ENCODE peak calls at places on chromosomes 1 and 21, in nine cellular contexts. F is left lung, A is ovary, C is adrenal gland, V is ascending aorta, I is tibial artery, O is keratinocyte, M is body of pancreas, L is heart right ventricle. T is an unnamed sample.

GRCh38 chr1:2826736-2827292 is 25.3 kb upstream of the TTC34 start:
- DNase-seq in F (no peak), A (no peak), C (no peak), V (no peak), I (no peak), O (no peak), M (no peak), L (no peak), T (no peak)

GRCh38 chr1:54095543-54096286 is 42.3 kb downstream of the TCEANC2 start:
- DNase-seq in F (no peak), A (no peak), C (peak; percentile 32), V (no peak), I (no peak), O (no peak), M (peak; percentile 17), L (no peak), T (no peak)

GRCh38 chr1:169753549-169753948 is 19.7 kb upstream of the SELE start:
- DNase-seq in F (no peak), A (no peak), C (no peak), V (no peak), I (no peak), O (no peak), M (no peak), L (no peak), T (no peak)

GRCh38 chr1:198121058-198121829 is 35.6 kb upstream of the NEK7 start:
- DNase-seq in F (peak; percentile 34), A (no peak), C (no peak), V (peak; percentile 64), I (no peak), O (peak; percentile 35), M (no peak), L (no peak), T (no peak)

GRCh38 chr1:211557894-211558625 is 20.9 kb downstream of the SLC30A1 start:
- DNase-seq in F (no peak), A (no peak), C (no peak), V (peak; percentile 50), I (no peak), O (no peak), M (no peak), L (no peak), T (no peak)

GRCh38 chr21:37414292-37415253 is 48.0 kb downstream of the DYRK1A start:
- DNase-seq in F (no peak), A (no peak), C (no peak), V (no peak), I (no peak), O (no peak), M (no peak), L (no peak), T (no peak)

GRCh38 chr21:21051109-21052055 is 53.2 kb downstream of the NCAM2 start:
- DNase-seq in F (no peak), A (no peak), C (no peak), V (no peak), I (no peak), O (no peak), M (no peak), L (no peak), T (no peak)

GRCh38 chr1:190244406-190244805 is 233.3 kb downstream of the BRINP3 start:
- DNase-seq in F (no peak), A (no peak), C (no peak), V (no peak), I (no peak), O (no peak), M (no peak), L (no peak), T (no peak)

GRCh38 chr1:231951399-231951798 is 324.8 kb downstream of the DISC1 start:
- DNase-seq in F (no peak), A (no peak), C (no peak), V (no peak), I (no peak), O (no peak), M (no peak), L (no peak), T (no peak)

GRCh38 chr1:178344513-178345077 is 152.2 kb downstream of the CLEC20A start:
- DNase-seq in F (no peak), A (no peak), C (no peak), V (no peak), I (no peak), O (peak; percentile 50), M (no peak), L (peak; percentile 29), T (no peak)

DNA sequence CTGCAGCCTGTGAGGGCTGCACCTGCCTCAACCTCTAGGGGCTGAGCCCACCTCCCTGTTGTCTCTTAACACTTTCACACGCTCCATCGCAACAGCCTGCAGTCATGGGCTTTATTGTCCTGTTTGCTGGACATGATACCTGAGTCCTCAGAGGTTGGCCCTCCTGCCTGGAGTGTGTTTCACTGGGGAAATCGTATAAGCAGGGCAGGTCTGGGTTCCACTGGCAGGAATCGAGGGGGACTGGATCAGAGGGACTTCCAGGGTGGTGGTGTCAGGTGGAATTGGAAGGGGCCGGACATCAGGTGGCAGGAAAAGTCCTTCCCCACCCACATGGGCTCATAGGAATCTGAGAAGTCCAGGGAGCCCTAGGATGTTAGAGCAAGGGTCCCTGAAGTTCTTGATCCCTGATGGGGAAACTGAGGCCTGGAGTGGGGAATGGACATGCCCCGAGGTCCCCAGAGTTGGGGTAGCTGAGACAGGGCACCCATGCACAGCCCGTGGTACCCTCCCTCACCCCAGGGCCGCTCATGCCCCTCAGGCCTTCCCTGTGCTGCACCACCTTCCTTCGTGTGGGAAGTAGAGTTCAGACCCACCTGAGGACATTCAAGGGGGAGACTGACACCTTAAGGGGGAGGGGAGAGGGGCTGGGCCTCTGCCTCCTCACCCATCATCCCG is 66.6 kb downstream of the PIK3CD start:
- DNase-seq in F (no peak), A (no peak), C (no peak), V (no peak), I (no peak), O (no peak), M (no peak), L (no peak), T (no peak)
- H3K27ac ChIP-seq in F (no peak overlapping the region), A (peak overlapping the region; percentile 79), C (peak overlapping the region; percentile 26), V (no peak overlapping the region), I (no peak overlapping the region), O (no peak overlapping the region), M (no peak overlapping the region), L (no peak overlapping the region), T (peak overlapping the region; percentile 85)

DNA sequence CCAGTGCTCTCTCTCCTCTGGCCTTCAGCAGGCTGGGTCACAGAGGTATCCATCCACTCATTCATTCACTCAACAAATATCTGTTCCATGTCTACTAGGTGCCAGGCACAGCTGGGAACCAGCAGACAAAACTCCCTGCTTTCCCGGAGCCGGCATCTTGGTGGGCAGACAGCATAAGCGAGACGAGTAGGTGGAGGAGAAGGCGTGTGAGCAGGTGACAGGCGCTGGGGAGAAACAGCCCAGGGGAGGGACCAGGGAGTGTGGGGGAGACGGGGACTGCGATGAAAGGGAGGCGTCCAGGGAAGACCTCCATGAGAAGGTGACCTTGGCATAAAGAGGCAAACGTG is 11.0 kb upstream of the KCNAB2 start:
- DNase-seq in F (no peak), A (no peak), C (no peak), V (no peak), I (no peak), O (no peak), M (no peak), L (no peak), T (no peak)
- H3K27ac ChIP-seq in F (no peak overlapping the region), A (no peak overlapping the region), C (no peak overlapping the region), V (no peak overlapping the region), I (no peak overlapping the region), O (no peak overlapping the region), M (no peak overlapping the region), L (no peak overlapping the region), T (peak overlapping the region; percentile 34)

DNA sequence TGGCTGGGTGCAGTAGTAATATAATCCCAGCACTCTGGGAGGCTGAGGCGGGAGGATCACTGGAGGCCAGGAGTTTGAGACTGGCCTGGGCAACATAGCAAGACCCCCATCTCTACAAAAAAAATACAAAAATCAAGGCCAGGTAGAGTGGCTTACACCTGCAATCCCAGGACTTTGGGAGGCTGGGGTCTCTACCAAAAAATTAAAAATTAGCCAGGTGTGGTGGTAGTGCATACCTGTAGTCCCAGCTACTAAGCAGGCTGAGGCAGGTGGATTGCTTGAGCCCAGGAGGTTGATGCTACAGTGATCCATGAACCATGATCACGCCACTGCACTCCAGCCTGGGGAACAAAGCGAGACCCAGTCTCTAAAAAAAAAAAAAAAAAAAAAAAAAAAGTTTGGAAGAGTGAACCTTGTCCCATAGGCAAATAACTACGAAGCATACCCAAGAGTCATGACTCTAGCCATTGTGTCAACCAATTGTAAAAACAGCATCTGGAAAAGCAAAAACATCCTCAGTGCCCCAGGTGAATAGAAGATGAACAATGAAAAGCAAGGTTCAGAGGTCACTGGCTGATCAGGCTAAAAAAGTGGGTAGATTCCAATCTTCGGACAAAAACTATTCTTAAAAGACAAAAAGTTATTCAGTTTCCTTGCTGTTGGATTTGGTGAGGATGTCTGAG is 10.9 kb upstream of the IRF2BP2 start:
- DNase-seq in F (no peak), A (no peak), C (no peak), V (no peak), I (no peak), O (no peak), M (no peak), L (no peak), T (no peak)
- H3K27ac ChIP-seq in F (peak overlapping the region; percentile 65), A (no peak overlapping the region), C (no peak overlapping the region), V (no peak overlapping the region), I (no peak overlapping the region), O (no peak overlapping the region), M (peak overlapping the region; percentile 91), L (no peak overlapping the region), T (no peak overlapping the region)

GRCh38 chr21:46062471-46063211 is 35.3 kb upstream of the COL6A2 start:
- DNase-seq in F (peak; percentile 13), A (no peak), C (no peak), V (peak; percentile 58), I (no peak), O (no peak), M (no peak), L (no peak), T (no peak)

GRCh38 chr21:46063734-46064680 is 33.9 kb upstream of the COL6A2 start:
- DNase-seq in F (peak; percentile 27), A (no peak), C (no peak), V (peak; percentile 63), I (peak; percentile 66), O (no peak), M (no peak), L (no peak), T (no peak)

GRCh38 chr21:46064870-46065214 is 33.1 kb upstream of the COL6A2 start:
- DNase-seq in F (no peak), A (no peak), C (no peak), V (no peak), I (peak; percentile 67), O (no peak), M (no peak), L (no peak), T (no peak)

GRCh38 chr21:46061950-46062349 is 36.0 kb upstream of the COL6A2 start:
- DNase-seq in F (peak; percentile 10), A (peak; percentile 20), C (no peak), V (peak; percentile 34), I (no peak), O (no peak), M (no peak), L (no peak), T (no peak)

DNA sequence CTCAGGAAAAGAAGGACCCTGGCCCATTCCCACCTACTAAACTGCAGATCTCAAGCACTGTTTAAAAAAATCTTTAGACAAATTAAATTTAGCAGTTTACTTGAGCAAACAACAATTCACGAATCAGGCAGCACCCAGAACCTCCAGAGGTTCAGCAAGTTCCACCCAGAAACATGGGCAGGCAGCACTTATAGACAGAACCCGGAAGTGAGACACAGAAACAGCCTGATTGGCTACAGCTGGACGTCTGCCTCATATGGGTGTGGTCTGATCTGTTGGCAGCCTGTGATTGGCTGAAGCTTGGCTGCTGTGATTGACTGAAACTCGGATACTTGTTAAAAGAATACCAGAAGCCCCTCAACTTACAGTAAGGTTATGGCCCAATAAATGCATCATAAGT is 34.7 kb upstream of the COL6A2 start:
- DNase-seq in F (no peak), A (no peak), C (no peak), V (peak; percentile 56), I (no peak), O (no peak), M (no peak), L (no peak), T (no peak)
- H3K27ac ChIP-seq in F (no peak overlapping the region), A (no peak overlapping the region), C (no peak overlapping the region), V (peak overlapping the region; percentile 92), I (peak overlapping the region; percentile 90), O (no peak overlapping the region), M (no peak overlapping the region), L (no peak overlapping the region), T (no peak overlapping the region)

T was measured in CD4-positive, CD25-positive, alpha-beta regulatory T cell.